ENCODE peak calls at places on chromosomes 12 and 14, in eight cellular contexts. U, A, L, R, B, Z, O and H are unnamed samples.

GRCh38 chr12:10069099-10069498 is 29.7 kb downstream of the CLEC1A start:
- DNase-seq in U (no peak), A (no peak), L (peak; percentile 62), R (no peak), B (no peak), Z (no peak), O (no peak), H (no peak)

GRCh38 chr12:127629066-127629820 is 637.7 kb upstream of the TMEM132C start:
- DNase-seq in U (peak; percentile 29), A (no peak), L (no peak), R (no peak), B (peak; percentile 1), Z (no peak), O (no peak), H (no peak)

GRCh38 chr12:20220339-20220738 is 148.0 kb upstream of the PDE3A start:
- DNase-seq in U (peak; percentile 34), A (no peak), L (no peak), R (no peak), B (peak; percentile 38), Z (no peak), O (no peak), H (no peak)

GRCh38 chr14:99415496-99416281 is 65.0 kb downstream of the SETD3 start:
- DNase-seq in U (peak; percentile 85), A (no peak), L (peak; percentile 68), R (peak; percentile 89), B (peak; percentile 77), Z (peak; percentile 50), O (peak; percentile 25), H (peak; percentile 56)

GRCh38 chr14:96938946-96939345 is 141.8 kb downstream of the VRK1 start:
- DNase-seq in U (no peak), A (no peak), L (no peak), R (peak; percentile 22), B (no peak), Z (no peak), O (no peak), H (no peak)

GRCh38 chr14:34338056-34338455 is 124.0 kb downstream of the SPTSSA start:
- DNase-seq in U (no peak), A (no peak), L (no peak), R (no peak), B (no peak), Z (no peak), O (no peak), H (no peak)

GRCh38 chr12:14928946-14929345 is 9.4 kb downstream of the ERP27 start:
- DNase-seq in U (no peak), A (no peak), L (no peak), R (no peak), B (no peak), Z (no peak), O (no peak), H (no peak)

GRCh38 chr14:53190938-53191337 is 37.8 kb upstream of the DDHD1 start:
- DNase-seq in U (no peak), A (no peak), L (no peak), R (no peak), B (no peak), Z (no peak), O (peak; percentile 43), H (no peak)

GRCh38 chr14:35385042-35385839 is 19.3 kb downstream of the NFKBIA start:
- DNase-seq in U (peak; percentile 70), A (no peak), L (peak; percentile 86), R (peak; percentile 90), B (peak; percentile 70), Z (peak; percentile 63), O (no peak), H (no peak)

GRCh38 chr12:31369712-31370521 is 44.0 kb upstream of the SINHCAF start:
- DNase-seq in U (no peak), A (peak; percentile 1), L (peak; percentile 10), R (peak; percentile 36), B (peak; percentile 48), Z (peak; percentile 75), O (no peak), H (peak; percentile 26)

GRCh38 chr14:54735424-54735823 is 167.2 kb downstream of the GCH1 start:
- DNase-seq in U (no peak), A (no peak), L (no peak), R (no peak), B (no peak), Z (no peak), O (no peak), H (no peak)

GRCh38 chr14:28754209-28754985 is 12.2 kb upstream of the FOXG1 start:
- DNase-seq in U (peak; percentile 68), A (no peak), L (no peak), R (peak; percentile 65), B (peak; percentile 30), Z (no peak), O (no peak), H (no peak)

GRCh38 chr12:14885718-14886201 is at the start of gene MGP:
- DNase-seq in U (peak; percentile 21), A (no peak), L (no peak), R (no peak), B (peak; percentile 76), Z (no peak), O (no peak), H (no peak)

GRCh38 chr12:49301759-49302158 is 6.8 kb downstream of the PRPH start:
- DNase-seq in U (no peak), A (peak; percentile 11), L (no peak), R (no peak), B (no peak), Z (no peak), O (no peak), H (no peak)

GRCh38 chr14:75283162-75283883 is 4.7 kb downstream of the FOS start:
- DNase-seq in U (no peak), A (no peak), L (no peak), R (no peak), B (no peak), Z (peak; percentile 72), O (no peak), H (no peak)

GRCh38 chr12:26696613-26697092 is 136.3 kb downstream of the ITPR2 start:
- DNase-seq in U (no peak), A (no peak), L (no peak), R (no peak), B (no peak), Z (no peak), O (no peak), H (no peak)

GRCh38 chr12:90621927-90622326 is 333.0 kb downstream of the CCER1 start:
- DNase-seq in U (no peak), A (no peak), L (no peak), R (no peak), B (no peak), Z (no peak), O (no peak), H (peak; percentile 20)

GRCh38 chr14:98093111-98093510 is 1178.9 kb downstream of the BCL11B start:
- DNase-seq in U (no peak), A (no peak), L (no peak), R (no peak), B (no peak), Z (no peak), O (no peak), H (no peak)

GRCh38 chr14:53924754-53925153 is 31.9 kb downstream of the BMP4 start:
- DNase-seq in U (no peak), A (no peak), L (peak; percentile 88), R (no peak), B (no peak), Z (no peak), O (no peak), H (peak; percentile 76)

GRCh38 chr12:91017043-91017442 is 12.3 kb upstream of the EPYC start:
- DNase-seq in U (no peak), A (no peak), L (no peak), R (no peak), B (no peak), Z (no peak), O (no peak), H (no peak)

GRCh38 chr12:84508943-84509342 is 403.7 kb downstream of the SLC6A15 start:
- DNase-seq in U (no peak), A (peak; percentile 60), L (no peak), R (no peak), B (peak; percentile 42), Z (no peak), O (no peak), H (no peak)

GRCh38 chr12:71195338-71195896 is 37.6 kb upstream of the TSPAN8 start:
- DNase-seq in U (peak; percentile 12), A (no peak), L (no peak), R (no peak), B (no peak), Z (no peak), O (no peak), H (no peak)

GRCh38 chr12:72081787-72082186 is 143.1 kb downstream of the TPH2 start:
- DNase-seq in U (peak; percentile 39), A (no peak), L (no peak), R (no peak), B (no peak), Z (no peak), O (no peak), H (no peak)

GRCh38 chr12:107320031-107320928 is 226.9 kb upstream of the CRY1 start:
- DNase-seq in U (peak; percentile 68), A (peak; percentile 76), L (no peak), R (peak; percentile 61), B (no peak), Z (no peak), O (peak; percentile 63), H (no peak)

GRCh38 chr14:99122521-99123125 is 149.4 kb downstream of the BCL11B start:
- DNase-seq in U (no peak), A (no peak), L (no peak), R (no peak), B (no peak), Z (no peak), O (no peak), H (no peak)

GRCh38 chr12:414841-415240 is 13.4 kb downstream of the CCDC77 start:
- DNase-seq in U (no peak), A (no peak), L (no peak), R (no peak), B (no peak), Z (no peak), O (no peak), H (no peak)

GRCh38 chr14:98633380-98633779 is 638.6 kb downstream of the BCL11B start:
- DNase-seq in U (peak; percentile 97), A (no peak), L (no peak), R (peak; percentile 8), B (no peak), Z (no peak), O (no peak), H (no peak)

GRCh38 chr12:40957417-40957816 is 230.7 kb upstream of the PDZRN4 start:
- DNase-seq in U (no peak), A (no peak), L (no peak), R (no peak), B (no peak), Z (no peak), O (no peak), H (no peak)

GRCh38 chr12:95518976-95519375 is 32.3 kb downstream of the USP44 start:
- DNase-seq in U (no peak), A (no peak), L (no peak), R (no peak), B (no peak), Z (no peak), O (no peak), H (no peak)

GRCh38 chr12:88391556-88391955 is 188.7 kb downstream of the KITLG start:
- DNase-seq in U (no peak), A (no peak), L (peak; percentile 71), R (no peak), B (peak; percentile 92), Z (no peak), O (no peak), H (peak; percentile 71)